ENCODE peak calls at places on chromosomes 16 and 17, in five cellular contexts. D is pancreas; O is heart right ventricle; C is heart left ventricle; I is CD4-positive, alpha-beta T cell. M is an unnamed sample.

GRCh38 chr16:48188449-48189102 is 32.8 kb upstream of the ABCC12 start:
- DNase-seq in I (no peak), C (no peak), O (no peak), D (no peak), M (no peak)

GRCh38 chr17:35404360-35404759 is 27.9 kb downstream of the SLFN12 start:
- DNase-seq in D (no peak), C (no peak), O (no peak), I (no peak), M (no peak)

GRCh38 chr16:57894390-57895080 is 76.4 kb downstream of the CNGB1 start:
- DNase-seq in D (no peak), I (no peak), O (no peak), C (no peak), M (no peak)

GRCh38 chr17:2050246-2050866 is 4.5 kb upstream of the HIC1 start:
- DNase-seq in C (no peak), I (peak), O (peak), D (peak), M (peak)

GRCh38 chr16:8887952-8888560 is 5.9 kb downstream of the LITAFD start:
- DNase-seq in D (peak), I (no peak), C (peak), O (peak), M (peak)

GRCh38 chr16:49524578-49525315 is 151.1 kb downstream of the C16orf78 start:
- DNase-seq in I (no peak), D (no peak), C (no peak), O (no peak), M (no peak)

GRCh38 chr17:54727624-54728023 is 173.0 kb upstream of the TOM1L1 start:
- DNase-seq in C (no peak), D (no peak), I (no peak), O (no peak), M (no peak)

GRCh38 chr16:48901712-48902374 is 291.9 kb upstream of the N4BP1 start:
- DNase-seq in I (no peak), O (no peak), C (no peak), D (no peak), M (no peak)

GRCh38 chr16:287298-287811 is 4.4 kb downstream of the PDIA2 start:
- DNase-seq in O (no peak), I (no peak), D (peak), C (no peak), M (no peak)

GRCh38 chr17:40516581-40517285 is 15.3 kb upstream of the TNS4 start:
- DNase-seq in O (no peak), C (no peak), I (peak), D (no peak), M (no peak)

GRCh38 chr17:55770220-55770870 is 19.5 kb downstream of the PCTP start:
- DNase-seq in O (no peak), D (no peak), I (no peak), C (no peak), M (no peak)

GRCh38 chr17:45222273-45222993 is 748 bp downstream of the FMNL1 start:
- DNase-seq in D (no peak), I (peak), O (no peak), C (no peak), M (no peak)

GRCh38 chr17:55402374-55402773 is 19.3 kb downstream of the MMD start:
- DNase-seq in I (no peak), O (no peak), C (no peak), D (no peak), M (no peak)

GRCh38 chr17:47120521-47121095 is 68.5 kb downstream of the CDC27 start:
- DNase-seq in I (no peak), C (no peak), D (no peak), O (no peak), M (no peak)

GRCh38 chr17:29563816-29564215 is 3.0 kb downstream of the ABHD15 start:
- DNase-seq in C (no peak), D (peak), I (no peak), O (no peak), M (no peak)

GRCh38 chr16:23071202-23072083 is 77.8 kb downstream of the USP31 start:
- DNase-seq in D (no peak), O (no peak), C (peak), I (no peak), M (no peak)

GRCh38 chr17:38443356-38444026 is 15.2 kb downstream of the ARHGAP23 start:
- DNase-seq in I (no peak), C (no peak), O (no peak), D (no peak), M (no peak)

GRCh38 chr17:77734371-77735050 is 224.0 kb upstream of the TNRC6C start:
- DNase-seq in D (no peak), C (peak), I (no peak), O (peak), M (peak)

GRCh38 chr17:11636771-11637170 is 38.5 kb downstream of the DNAH9 start:
- DNase-seq in O (no peak), C (no peak), D (no peak), I (no peak), M (no peak)

GRCh38 chr16:29310852-29311314 is 95.6 kb downstream of the NPIPB11 start:
- DNase-seq in I (no peak), C (no peak), D (peak), O (peak), M (no peak)

GRCh38 chr16:66905633-66906539 is 12.8 kb downstream of the CDH16 start:
- DNase-seq in D (no peak), C (peak), I (peak), O (peak), M (no peak)

GRCh38 chr17:43564080-43564594 is 18.0 kb upstream of the ETV4 start:
- DNase-seq in O (no peak), C (no peak), I (no peak), D (no peak), M (no peak)

GRCh38 chr16:67636713-67637112 is 8.2 kb upstream of the CARMIL2 start:
- DNase-seq in C (no peak), O (no peak), I (no peak), D (no peak), M (no peak)

GRCh38 chr17:35094902-35095301 is 24.8 kb downstream of the RAD51D start:
- DNase-seq in O (no peak), C (no peak), I (no peak), D (no peak), M (no peak)

GRCh38 chr16:66026211-66026610 is 340.3 kb upstream of the CDH5 start:
- DNase-seq in C (no peak), D (no peak), O (no peak), I (no peak), M (no peak)

GRCh38 chr17:38733315-38734234 is 3.4 kb downstream of the CISD3 start:
- DNase-seq in D (no peak), O (no peak), I (no peak), C (no peak), M (no peak)

GRCh38 chr17:79463421-79464309 is 147.2 kb downstream of the RBFOX3 start:
- DNase-seq in D (peak), I (no peak), C (no peak), O (no peak), M (no peak)

GRCh38 chr16:54447606-54448440 is 161.2 kb upstream of the IRX3 start:
- DNase-seq in C (no peak), O (no peak), I (no peak), D (no peak), M (no peak)

GRCh38 chr17:29292992-29293889 is 707 bp downstream of the NUFIP2 start:
- DNase-seq in I (peak), D (peak), C (peak), O (peak), M (peak)

GRCh38 chr17:50785942-50786570 is 18.7 kb upstream of the ANKRD40CL start:
- DNase-seq in D (no peak), O (no peak), C (no peak), I (no peak), M (no peak)

GRCh38 chr17:72030067-72030899 is 90.5 kb upstream of the SOX9 start:
- DNase-seq in C (peak), O (peak), D (peak), I (no peak), M (peak)
- TF ChIP-seq CTCF in C (peak), O (no peak), D (no peak), I (no peak), M (peak)

GRCh38 chr17:916315-916714 is 63.3 kb downstream of the NXN start:
- DNase-seq in O (no peak), I (no peak), D (no peak), C (no peak), M (no peak)
- H3K27ac ChIP-seq in O (peak), I (no peak), D (no peak), C (peak), M (peak)

GRCh38 chr16:85187447-85187846 is 75.2 kb upstream of the CIBAR2 start:
- DNase-seq in O (no peak), D (peak), C (no peak), I (no peak), M (peak)
- TF ChIP-seq CTCF in O (no peak), D (no peak), C (no peak), I (no peak), M (no peak)

DNA sequence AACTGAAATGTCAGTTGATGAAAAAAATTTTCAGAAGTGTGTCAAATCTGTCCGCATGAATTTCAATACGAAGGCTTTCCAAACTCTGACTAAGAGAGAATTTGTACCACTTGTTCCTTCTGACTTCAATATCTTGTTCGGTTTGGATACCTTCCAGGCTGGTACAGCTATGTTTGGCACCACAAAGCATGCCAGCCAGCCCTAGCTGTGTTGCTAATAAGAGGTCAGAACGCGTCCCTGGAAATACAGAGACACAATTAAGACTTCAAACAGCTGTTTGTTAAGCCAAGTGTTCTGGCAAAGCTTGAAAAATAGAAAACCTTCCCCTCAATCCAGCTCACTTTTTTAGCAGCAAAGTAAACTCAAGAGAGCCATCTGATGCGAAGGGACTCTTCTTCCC is 35.2 kb downstream of the GRB2 start:
- DNase-seq in D (no peak), C (peak), I (no peak), O (peak), M (peak)
- H3K27ac ChIP-seq in D (no peak), C (peak), I (no peak), O (peak), M (peak)

GRCh38 chr17:81436294-81436849 is 41.1 kb downstream of the BAHCC1 start:
- DNase-seq in C (peak), D (no peak), O (peak), I (no peak), M (peak)
- TF ChIP-seq CTCF in C (no peak), D (no peak), O (no peak), I (no peak), M (no peak)

GRCh38 chr16:55453909-55454308 is 25.1 kb upstream of the MMP2 start:
- DNase-seq in C (no peak), D (no peak), I (no peak), O (no peak), M (no peak)

GRCh38 chr16:55452996-55453395 is 26.0 kb upstream of the MMP2 start:
- DNase-seq in O (no peak), I (no peak), D (no peak), C (no peak), M (no peak)

DNA sequence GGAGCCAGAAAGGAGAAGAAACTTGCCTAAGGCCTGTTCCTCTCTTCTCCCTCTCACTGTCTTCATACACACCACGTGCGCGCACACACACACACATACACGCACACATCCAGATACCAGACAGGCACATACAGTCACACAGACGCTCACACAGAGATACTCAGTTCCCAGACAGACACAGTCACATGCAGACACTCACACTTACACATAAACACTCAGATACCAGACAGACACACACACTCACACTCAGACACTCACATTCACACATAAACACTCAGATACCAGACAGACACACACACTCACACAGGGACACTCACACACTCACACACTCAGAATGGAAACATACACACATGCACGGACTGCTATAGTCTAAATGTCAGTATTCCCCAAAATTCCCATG is 24.1 kb upstream of the MMP2 start:
- DNase-seq in I (no peak), D (no peak), C (no peak), O (no peak), M (no peak)
- H3K27ac ChIP-seq in I (no peak), D (no peak), C (no peak), O (no peak), M (no peak)